ENCODE peak calls at places on chromosomes 7 and 10, in eight cellular contexts. T is NCI-H1092 treated with DMSO at 0.1 percent for 48 hours; D is head of caudate nucleus; Q is amniotic stem cell; N is stimulated activated CD8-positive, alpha-beta memory T cell treated with anti-CD3 and anti-CD28 coated beads, Interleukin-4, amount 100 ng/mL, for 48 hours; S is type B pancreatic cell; Y is left cardiac atrium; G is caudate nucleus. H is an unnamed sample.

GRCh38 chr7:29627631-29628030 is 64.0 kb downstream of the PRR15 start:
- DNase-seq in S (no peak), T (no peak), N (no peak), G (no peak), Q (no peak), Y (no peak), D (no peak), H (no peak)

GRCh38 chr10:30172663-30173062 is 113.3 kb upstream of the JCAD start:
- DNase-seq in S (no peak), D (no peak), N (no peak), Y (no peak), G (no peak), Q (no peak), T (no peak), H (peak)

GRCh38 chr10:51074238-51075028 is at the start of gene PRKG1:
- DNase-seq in T (no peak), S (peak), Y (peak), N (peak), Q (peak), G (peak), D (peak), H (no peak)

GRCh38 chr10:118439824-118440223 is 97.7 kb upstream of the FAM204A start:
- DNase-seq in T (peak), S (no peak), Y (no peak), Q (no peak), N (no peak), G (no peak), D (no peak), H (no peak)

GRCh38 chr10:59670269-59670668 is 39.4 kb downstream of the SLC16A9 start:
- DNase-seq in Q (no peak), S (no peak), N (no peak), G (no peak), Y (no peak), T (no peak), D (no peak), H (no peak)

GRCh38 chr7:44390701-44391100 is 65.3 kb upstream of the CAMK2B start:
- DNase-seq in T (peak), N (no peak), S (no peak), G (no peak), Q (no peak), D (no peak), Y (no peak), H (no peak)

GRCh38 chr7:46680147-46680546 is 759.1 kb upstream of the IGFBP3 start:
- DNase-seq in G (no peak), Y (no peak), S (no peak), N (no peak), Q (no peak), D (no peak), T (no peak), H (no peak)

GRCh38 chr10:51960494-51960895 is 261.1 kb upstream of the CSTF2T start:
- DNase-seq in T (peak), Q (peak), S (no peak), Y (no peak), N (no peak), G (no peak), D (no peak), H (no peak)

GRCh38 chr7:79880312-79880711 is 254.3 kb upstream of the GNAI1 start:
- DNase-seq in Y (no peak), N (no peak), D (no peak), S (no peak), T (peak), G (no peak), Q (no peak), H (no peak)

GRCh38 chr10:26781797-26782196 is 79.0 kb downstream of the ABI1 start:
- DNase-seq in G (no peak), S (no peak), Q (no peak), Y (no peak), D (no peak), T (no peak), N (peak), H (no peak)

GRCh38 chr7:45162311-45162845 is 4.8 kb downstream of the RAMP3 start:
- DNase-seq in S (no peak), Q (no peak), N (no peak), G (no peak), Y (no peak), T (no peak), D (no peak), H (no peak)

GRCh38 chr10:88209837-88210552 is 346.6 kb downstream of the PTEN start:
- DNase-seq in T (no peak), Q (peak), Y (no peak), N (no peak), D (no peak), G (no peak), S (no peak), H (peak)

GRCh38 chr7:39700932-39701331 is 77.6 kb downstream of the RALA start:
- DNase-seq in Q (no peak), S (no peak), T (no peak), D (peak), N (no peak), Y (no peak), G (no peak), H (no peak)

GRCh38 chr10:124992462-124993344 is 50.8 kb downstream of the ZRANB1 start:
- DNase-seq in N (peak), S (peak), Q (no peak), G (peak), T (peak), D (peak), Y (peak), H (no peak)

GRCh38 chr7:42932861-42933591 is 850 bp downstream of the MRPL32 start:
- DNase-seq in Q (no peak), D (no peak), N (no peak), Y (peak), S (no peak), T (peak), G (no peak), H (no peak)

GRCh38 chr7:157404845-157405481 is 68.2 kb downstream of the DNAJB6 start:
- DNase-seq in N (peak), T (no peak), G (no peak), S (no peak), D (no peak), Q (peak), Y (peak), H (peak)

GRCh38 chr7:36299882-36300341 is 89.8 kb upstream of the ANLN start:
- DNase-seq in D (no peak), Q (no peak), Y (no peak), N (no peak), G (no peak), T (no peak), S (no peak), H (no peak)

H was measured in AG04449.